ENCODE peak calls at places on chromosomes 16 and 17, in five cellular contexts. N is body of pancreas, R is right cardiac atrium, S is small intestine, Y is adrenal gland. C is an unnamed sample.

GRCh38 chr17:63985387-63986140 is 12.6 kb upstream of the PRR29 start:
- DNase-seq in N (no peak), R (no peak), S (no peak), Y (no peak), C (peak; percentile 50)

GRCh38 chr16:25063102-25063501 is 47.9 kb upstream of the ARHGAP17 start:
- DNase-seq in N (no peak), R (no peak), S (no peak), Y (no peak), C (no peak)

GRCh38 chr16:68642436-68643064 is 2.6 kb upstream of the CDH3 start:
- DNase-seq in N (no peak), R (no peak), S (no peak), Y (no peak), C (no peak)

GRCh38 chr16:27444015-27444414 is 42.0 kb downstream of the IL21R start:
- DNase-seq in N (no peak), R (no peak), S (no peak), Y (no peak), C (no peak)

GRCh38 chr17:8499614-8500013 is 63.9 kb downstream of the NDEL1 start:
- DNase-seq in N (no peak), R (no peak), S (no peak), Y (no peak), C (no peak)

GRCh38 chr17:935485-935884 is 44.1 kb downstream of the NXN start:
- DNase-seq in N (no peak), R (no peak), S (no peak), Y (no peak), C (no peak)

GRCh38 chr17:35129154-35129972 is 7.9 kb downstream of the FNDC8 start:
- DNase-seq in N (no peak), R (peak; percentile 76), S (no peak), Y (no peak), C (no peak)

GRCh38 chr16:10950393-10950792 is 6.0 kb downstream of the CLEC16A start:
- DNase-seq in N (no peak), R (no peak), S (no peak), Y (no peak), C (no peak)

GRCh38 chr17:72270530-72270929 is 149.7 kb downstream of the SOX9 start:
- DNase-seq in N (no peak), R (peak; percentile 91), S (peak; percentile 83), Y (peak; percentile 45), C (peak; percentile 74)

GRCh38 chr17:1298616-1299015 is 19.2 kb downstream of the TRARG1 start:
- DNase-seq in N (no peak), R (peak; percentile 40), S (peak; percentile 6), Y (no peak), C (no peak)

GRCh38 chr16:4328580-4329353 is 12.9 kb downstream of the GLIS2 start:
- DNase-seq in N (no peak), R (peak; percentile 81), S (no peak), Y (peak; percentile 73), C (peak; percentile 79)

GRCh38 chr17:58279016-58279671 is 1.6 kb downstream of the MPO start:
- DNase-seq in N (peak; percentile 39), R (peak; percentile 85), S (peak; percentile 4), Y (peak; percentile 36), C (peak; percentile 87)

GRCh38 chr16:27113341-27113841 is 46.7 kb downstream of the C16orf82 start:
- DNase-seq in N (no peak), R (no peak), S (peak; percentile 65), Y (no peak), C (no peak)

DNA sequence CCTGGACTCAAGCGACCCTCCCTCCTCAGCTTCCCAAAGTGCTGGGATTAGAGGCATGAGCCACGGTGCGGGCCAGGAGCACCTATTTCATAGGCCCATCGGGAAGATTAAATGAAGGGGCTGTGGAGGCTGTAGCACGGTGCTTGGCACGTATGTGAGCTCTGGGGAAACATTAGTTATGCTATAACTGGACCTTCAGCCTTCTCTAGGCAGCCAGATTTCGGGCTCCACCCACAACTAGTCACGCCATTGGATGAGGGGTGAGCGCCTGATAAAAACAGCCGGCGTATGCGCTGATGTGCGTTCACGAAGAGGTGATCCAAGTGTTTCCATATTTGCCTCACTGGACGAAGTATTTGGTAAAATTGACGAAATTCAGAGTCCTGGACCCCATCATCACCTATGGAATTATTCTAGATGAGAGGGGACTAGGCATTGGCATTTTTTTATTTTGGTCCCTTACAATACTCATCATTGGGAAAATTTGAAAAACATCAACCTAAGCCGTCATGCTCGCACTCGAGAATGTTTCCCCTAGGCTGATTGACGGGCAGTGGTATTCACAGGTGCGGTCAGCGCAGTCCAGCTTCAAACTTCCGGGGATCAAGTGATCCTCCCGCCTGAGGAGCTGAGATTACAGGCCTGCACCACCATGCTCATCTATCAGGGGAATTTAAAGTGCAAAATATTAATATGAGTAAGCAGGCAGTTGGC is 1.8 kb upstream of the ANKRD11 start:
- DNase-seq in N (no peak), R (peak; percentile 40), S (no peak), Y (no peak), C (no peak)
- H3K27ac ChIP-seq in N (peak overlapping the region; percentile 99), R (no peak overlapping the region), S (no peak overlapping the region), Y (no peak overlapping the region), C (no peak overlapping the region)

GRCh38 chr17:81487487-81488275 is 24.9 kb downstream of the ACTG1 start:
- DNase-seq in N (peak; percentile 79), R (peak; percentile 95), S (peak; percentile 82), Y (peak; percentile 73), C (peak; percentile 91)
- H3K4me1 ChIP-seq in N (peaks cover 35% of the 10 kb centered on the region), R (peaks cover 6% of the 10 kb centered on the region), S (peaks cover 2% of the 10 kb centered on the region), Y (peaks cover 34% of the 10 kb centered on the region), C (peaks cover 14% of the 10 kb centered on the region)

GRCh38 chr16:69839240-69839688 is 77.1 kb downstream of the WWP2 start:
- DNase-seq in N (peak; percentile 56), R (no peak), S (peak; percentile 82), Y (no peak), C (no peak)
- H3K27ac ChIP-seq in N (peak overlapping the region; percentile 79), R (peak overlapping the region; percentile 83), S (peak overlapping the region; percentile 66), Y (peak overlapping the region; percentile 30), C (no peak overlapping the region)

GRCh38 chr17:17788967-17789366 is 47.8 kb downstream of the SREBF1 start:
- DNase-seq in N (no peak), R (no peak), S (no peak), Y (no peak), C (no peak)

GRCh38 chr17:17787568-17787967 is 49.2 kb downstream of the SREBF1 start:
- DNase-seq in N (no peak), R (no peak), S (no peak), Y (no peak), C (peak; percentile 59)

GRCh38 chr17:17785407-17785806 is 51.4 kb downstream of the SREBF1 start:
- DNase-seq in N (peak; percentile 61), R (peak; percentile 56), S (no peak), Y (peak; percentile 43), C (peak; percentile 64)

GRCh38 chr17:17784599-17785264 is 52.1 kb downstream of the SREBF1 start:
- DNase-seq in N (peak; percentile 60), R (peak; percentile 68), S (no peak), Y (no peak), C (no peak)

DNA sequence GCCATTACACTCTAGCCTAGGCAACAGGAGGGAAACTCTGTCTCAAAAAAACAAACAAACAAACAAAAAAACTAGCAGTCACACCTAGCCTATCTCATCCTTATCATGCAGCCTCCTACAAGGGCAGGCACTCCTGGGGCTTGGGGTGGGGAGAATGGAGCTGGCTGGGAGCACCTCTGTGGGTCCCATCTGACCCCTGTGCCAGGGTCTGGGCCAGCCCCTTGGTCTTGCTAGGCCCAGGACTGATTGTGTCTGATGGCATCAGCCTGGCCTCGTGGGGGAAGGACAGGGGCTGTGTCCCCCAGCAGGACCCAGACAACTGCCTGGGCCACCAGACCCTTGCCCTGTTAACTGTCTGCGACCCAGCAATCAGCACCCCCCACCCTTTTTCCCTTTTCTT is 49.8 kb downstream of the SREBF1 start:
- DNase-seq in N (no peak), R (no peak), S (no peak), Y (no peak), C (peak; percentile 55)
- H3K4me1 ChIP-seq in N (peaks cover 62% of the 10 kb centered on the region), R (peaks cover 20% of the 10 kb centered on the region), S (peaks cover 2% of the 10 kb centered on the region), Y (peaks cover 44% of the 10 kb centered on the region), C (peaks cover 25% of the 10 kb centered on the region)

GRCh38 chr16:2216330-2216729 is 1.7 kb upstream of the PGP start:
- DNase-seq in N (no peak), R (no peak), S (peak; percentile 40), Y (no peak), C (no peak)
- H3K27ac ChIP-seq in N (no peak overlapping the region), R (no peak overlapping the region), S (no peak overlapping the region), Y (no peak overlapping the region), C (no peak overlapping the region)

GRCh38 chr17:21027031-21027430 is 15.8 kb downstream of the USP22 start:
- DNase-seq in N (no peak), R (peak; percentile 43), S (no peak), Y (no peak), C (no peak)

GRCh38 chr17:21029515-21029914 is 13.3 kb downstream of the USP22 start:
- DNase-seq in N (no peak), R (no peak), S (no peak), Y (no peak), C (no peak)

GRCh38 chr17:21029032-21029431 is 13.8 kb downstream of the USP22 start:
- DNase-seq in N (peak; percentile 73), R (peak; percentile 57), S (no peak), Y (peak; percentile 74), C (no peak)

GRCh38 chr17:21030375-21030774 is 12.4 kb downstream of the USP22 start:
- DNase-seq in N (no peak), R (no peak), S (no peak), Y (no peak), C (no peak)

DNA sequence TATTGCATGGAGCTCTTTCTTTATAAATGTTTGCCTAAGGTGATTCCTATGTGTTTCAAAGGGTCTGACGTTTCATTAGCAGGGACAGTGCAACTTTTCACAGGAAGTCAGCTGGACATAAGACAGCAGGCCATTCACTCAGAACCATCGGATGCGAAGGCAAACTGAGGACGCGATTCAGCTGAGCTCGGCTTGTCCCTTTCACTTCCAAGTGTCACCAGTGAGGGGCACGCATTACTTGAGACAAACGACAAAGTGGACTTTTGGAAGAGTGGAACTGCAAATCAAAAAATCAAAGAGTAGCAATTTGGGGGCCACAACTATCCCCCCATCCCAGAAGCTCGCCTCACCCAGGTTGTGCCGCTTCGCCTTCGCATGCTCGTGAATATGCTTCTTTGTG is 14.6 kb downstream of the USP22 start:
- DNase-seq in N (no peak), R (no peak), S (no peak), Y (no peak), C (no peak)
- H3K4me1 ChIP-seq in N (peaks cover 54% of the 10 kb centered on the region), R (peaks cover 22% of the 10 kb centered on the region), S (peaks cover 2% of the 10 kb centered on the region), Y (peaks cover 60% of the 10 kb centered on the region), C (peaks cover 7% of the 10 kb centered on the region)

DNA sequence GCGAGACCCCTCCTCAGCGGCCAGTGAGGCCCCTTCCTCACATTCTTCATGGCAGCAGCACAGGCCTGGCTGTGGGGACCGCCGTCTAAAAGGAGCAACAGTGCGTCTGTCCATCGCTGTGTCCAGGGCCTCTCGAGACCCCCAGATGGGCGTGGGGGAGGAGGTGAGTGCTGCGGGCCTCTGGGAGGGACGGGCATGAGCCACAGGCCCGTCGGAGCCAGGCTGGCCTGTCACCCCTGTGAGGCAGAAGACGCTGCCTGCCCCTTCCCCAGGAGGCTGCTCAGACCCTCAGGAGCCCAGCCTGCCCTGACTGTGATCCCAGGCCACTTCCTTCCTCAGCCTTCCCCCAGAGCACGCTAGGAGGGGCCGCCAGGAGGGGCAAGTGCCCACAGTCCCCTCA is 2.1 kb upstream of the PYCR1 start:
- DNase-seq in N (no peak), R (no peak), S (no peak), Y (no peak), C (no peak)
- H3K27ac ChIP-seq in N (no peak overlapping the region), R (no peak overlapping the region), S (no peak overlapping the region), Y (no peak overlapping the region), C (no peak overlapping the region)

C was measured in kidney.